ENCODE peak calls at places on chromosomes 2 and 18, in six cellular contexts. R is upper lobe of left lung, O is adrenal gland, E is uterus, N is body of pancreas, S is HepG2. W is an unnamed sample. For H3K4me1, the result is how much of the 10 kb centered on the place peaks cover.

GRCh38 chr2:237752761-237753165 is 45.8 kb upstream of the RBM44 start:
- DNase-seq in N (no peak), O (no peak), R (no peak), S (no peak), E (no peak), W (no peak)

GRCh38 chr2:169661263-169661662 is 32.9 kb downstream of the CFAP210 start:
- DNase-seq in S (no peak), R (no peak), E (no peak), N (no peak), O (no peak), W (no peak)

GRCh38 chr2:201220102-201220570 is 37.2 kb downstream of the CASP10 start:
- DNase-seq in E (no peak), N (peak), O (peak), R (peak), S (no peak), W (no peak)

GRCh38 chr2:217993817-217994459 is 8.9 kb downstream of the TNS1 start:
- DNase-seq in S (peak), O (peak), E (peak), R (peak), N (peak), W (peak)

GRCh38 chr2:148458171-148458570 is 186.4 kb upstream of the EPC2 start:
- DNase-seq in N (no peak), S (no peak), O (no peak), E (no peak), R (no peak), W (no peak)

GRCh38 chr18:9575558-9575957 is 38.8 kb downstream of the PPP4R1 start:
- DNase-seq in S (peak), E (peak), R (peak), N (peak), O (peak), W (peak)

GRCh38 chr18:56291229-56291796 is 347.1 kb downstream of the TXNL1 start:
- DNase-seq in E (no peak), S (no peak), O (no peak), R (no peak), N (no peak), W (no peak)

GRCh38 chr2:44016282-44016681 is 20.5 kb upstream of the LRPPRC start:
- DNase-seq in N (peak), S (peak), O (peak), E (no peak), R (no peak), W (peak)

GRCh38 chr18:36814994-36815393 is 13.8 kb downstream of the TPGS2 start:
- DNase-seq in E (no peak), S (no peak), R (no peak), O (no peak), N (no peak), W (no peak)

GRCh38 chr2:237280235-237280634 is 133.7 kb downstream of the COL6A3 start:
- DNase-seq in R (no peak), N (no peak), E (no peak), S (no peak), O (no peak), W (no peak)

GRCh38 chr2:19644763-19645162 is 257.0 kb downstream of the TTC32 start:
- DNase-seq in O (no peak), E (no peak), S (no peak), N (no peak), R (no peak), W (no peak)

GRCh38 chr2:188293601-188294482 is 2.2 kb downstream of the GULP1 start:
- DNase-seq in E (peak), N (peak), O (peak), S (no peak), R (peak), W (peak)

GRCh38 chr2:14524041-14524802 is 108.3 kb upstream of the LRATD1 start:
- DNase-seq in N (no peak), R (no peak), S (no peak), E (no peak), O (no peak), W (no peak)

GRCh38 chr2:130759906-130760753 is 4.8 kb downstream of the AMER3 start:
- DNase-seq in N (peak), O (peak), S (no peak), R (no peak), E (no peak), W (no peak)

GRCh38 chr2:43022896-43023295 is 203.5 kb downstream of the ZFP36L2 start:
- DNase-seq in E (no peak), S (no peak), O (no peak), N (no peak), R (no peak), W (no peak)

GRCh38 chr2:69499966-69500365 is 62.7 kb upstream of the NFU1 start:
- DNase-seq in N (no peak), R (no peak), E (no peak), S (peak), O (no peak), W (no peak)

GRCh38 chr18:60534539-60534938 is 162.0 kb upstream of the MC4R start:
- DNase-seq in O (no peak), S (no peak), N (no peak), R (no peak), E (no peak), W (no peak)

GRCh38 chr2:172597191-172597842 is 41.4 kb downstream of the PDK1 start:
- DNase-seq in R (no peak), E (no peak), O (no peak), N (no peak), S (no peak), W (no peak)

GRCh38 chr2:45439788-45440773 is 171.0 kb downstream of the SRBD1 start:
- DNase-seq in N (no peak), R (no peak), O (no peak), S (peak), E (no peak), W (no peak)

GRCh38 chr2:45443012-45443411 is 168.1 kb downstream of the SRBD1 start:
- DNase-seq in R (no peak), E (no peak), N (no peak), S (no peak), O (no peak), W (no peak)

GRCh38 chr2:45438872-45439665 is 172.0 kb downstream of the SRBD1 start:
- DNase-seq in N (no peak), R (no peak), S (no peak), O (no peak), E (no peak), W (no peak)

GRCh38 chr2:45442026-45442425 is 169.0 kb downstream of the SRBD1 start:
- DNase-seq in E (no peak), N (no peak), S (no peak), O (no peak), R (no peak), W (no peak)

GRCh38 chr2:45441571-45441970 is 169.5 kb downstream of the SRBD1 start:
- DNase-seq in S (no peak), E (no peak), N (no peak), O (no peak), R (no peak), W (no peak)
- H3K4me1 ChIP-seq in S (under half), E (under half), N (under half), O (under half), R (under half), W (under half)

DNA sequence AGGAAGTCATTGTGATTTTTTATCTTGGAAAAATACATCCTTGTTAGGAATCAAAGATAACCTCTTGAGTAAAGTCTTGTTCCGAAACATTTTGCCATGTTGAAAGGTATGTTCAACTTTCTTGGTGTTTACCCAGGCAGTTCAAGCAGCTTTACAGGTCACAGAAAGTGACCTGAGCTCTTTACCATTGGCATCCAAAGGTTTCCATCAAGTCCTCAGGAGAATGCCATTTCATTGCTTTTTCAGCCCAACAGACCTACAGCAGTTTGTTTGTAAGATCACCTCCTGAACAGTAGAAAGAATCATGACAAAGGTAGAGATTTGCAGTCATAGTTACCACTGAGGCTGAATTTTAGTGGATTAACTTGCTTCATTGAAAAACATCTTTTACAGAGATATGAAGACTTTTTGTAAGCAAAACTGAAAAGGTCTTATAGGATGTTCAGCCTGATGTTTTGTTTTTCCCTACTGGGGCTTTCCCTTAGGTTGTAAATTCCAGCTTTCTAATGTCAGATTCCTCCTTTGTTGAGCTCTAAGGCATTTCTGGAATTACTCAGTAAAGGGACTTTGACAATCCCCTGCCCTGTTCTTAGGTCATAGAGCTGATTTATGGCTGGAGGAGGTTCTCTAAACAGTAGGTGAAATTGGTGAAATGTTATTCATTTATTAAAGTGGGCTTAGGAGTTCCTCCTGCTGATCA is 236.8 kb upstream of the RBMS1 start:
- DNase-seq in N (no peak), O (no peak), S (no peak), R (no peak), E (no peak), W (no peak)
- H3K27ac ChIP-seq in N (no peak), O (no peak), S (no peak), R (no peak), E (no peak), W (no peak)

GRCh38 chr2:231056453-231057416 is at the start of gene PSMD1:
- DNase-seq in N (peak), E (peak), S (peak), O (peak), R (peak), W (peak)
- TF ChIP-seq POLR2A in N (no peak), E (no peak), S (no peak), O (peak), R (no peak), W (peak)

DNA sequence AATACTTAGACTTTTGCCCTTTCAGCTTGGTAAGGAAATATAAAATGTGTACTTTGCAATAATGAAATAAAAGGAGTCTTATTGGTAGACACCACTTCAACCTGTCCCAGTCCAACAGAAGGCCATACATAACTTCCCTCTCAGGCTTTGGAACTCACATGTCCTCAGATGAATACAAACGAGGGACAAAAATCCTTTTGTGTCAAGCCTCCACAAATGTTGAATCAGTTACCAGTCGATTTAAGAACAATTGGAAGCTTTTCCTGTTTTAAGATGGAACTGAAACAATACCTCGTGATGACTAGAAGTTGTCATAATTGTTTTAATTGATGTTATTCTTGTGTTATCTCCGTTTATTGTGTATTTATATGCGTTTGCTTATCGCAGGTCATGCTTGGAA is 385.1 kb upstream of the POU3F3 start:
- DNase-seq in E (no peak), O (no peak), N (no peak), R (no peak), S (no peak), W (no peak)
- H3K4me1 ChIP-seq in E (under half), O (under half), N (under half), R (under half), S (under half), W (under half)